ENCODE peak calls at places on chromosomes 3 and 15, in five cellular contexts. J is upper lobe of left lung, O is right lobe of liver, F is Peyer's patch, D is uterus. Z is an unnamed sample.

GRCh38 chr15:65952425-65953053 is 83.2 kb downstream of the RAB11A start:
- DNase-seq in J (no peak), O (no peak), F (no peak), D (no peak), Z (no peak)

GRCh38 chr15:79595995-79596622 is 164.0 kb downstream of the MINAR1 start:
- DNase-seq in J (peak; percentile 78), O (peak; percentile 64), F (no peak), D (no peak), Z (peak; percentile 79)

GRCh38 chr3:98680723-98681122 is 82.4 kb upstream of the ST3GAL6 start:
- DNase-seq in J (no peak), O (no peak), F (no peak), D (no peak), Z (no peak)

GRCh38 chr15:90114451-90114901 is 12.2 kb upstream of the IDH2 start:
- DNase-seq in J (no peak), O (no peak), F (no peak), D (no peak), Z (no peak)

GRCh38 chr3:186090884-186091283 is 18.0 kb downstream of the ETV5 start:
- DNase-seq in J (no peak), O (no peak), F (no peak), D (no peak), Z (no peak)

GRCh38 chr15:25687689-25688088 is 175.4 kb downstream of the ATP10A start:
- DNase-seq in J (no peak), O (no peak), F (no peak), D (no peak), Z (no peak)

GRCh38 chr3:47577583-47578118 is 1.0 kb downstream of the CSPG5 start:
- DNase-seq in J (no peak), O (peak; percentile 64), F (no peak), D (peak; percentile 19), Z (no peak)

GRCh38 chr3:127121221-127121647 is 71.7 kb upstream of the PRR23E start:
- DNase-seq in J (peak; percentile 7), O (no peak), F (no peak), D (no peak), Z (no peak)

GRCh38 chr3:124826703-124827102 is 60.5 kb downstream of the ITGB5 start:
- DNase-seq in J (no peak), O (no peak), F (no peak), D (no peak), Z (no peak)

GRCh38 chr3:9396301-9396631 is 1.1 kb upstream of the SETD5 start:
- DNase-seq in J (peak; percentile 96), O (no peak), F (peak; percentile 76), D (no peak), Z (peak; percentile 24)

GRCh38 chr3:134937256-134938023 is 142.4 kb downstream of the EPHB1 start:
- DNase-seq in J (no peak), O (no peak), F (no peak), D (no peak), Z (no peak)

GRCh38 chr15:75054172-75054897 is 30.9 kb downstream of the PPCDC start:
- DNase-seq in J (no peak), O (no peak), F (no peak), D (no peak), Z (no peak)

GRCh38 chr3:140363801-140364200 is 314.1 kb upstream of the TRIM42 start:
- DNase-seq in J (no peak), O (no peak), F (no peak), D (no peak), Z (no peak)

GRCh38 chr3:8113649-8114048 is 388.0 kb upstream of the LMCD1 start:
- DNase-seq in J (no peak), O (no peak), F (no peak), D (no peak), Z (no peak)

GRCh38 chr3:12463686-12464085 is 20.6 kb upstream of the TSEN2 start:
- DNase-seq in J (no peak), O (peak; percentile 87), F (no peak), D (no peak), Z (no peak)

GRCh38 chr3:29605845-29606244 is 325.0 kb downstream of the RBMS3 start:
- DNase-seq in J (no peak), O (no peak), F (no peak), D (no peak), Z (no peak)

GRCh38 chr3:142958707-142959106 is 4.8 kb downstream of the PAQR9 start:
- DNase-seq in J (no peak), O (no peak), F (no peak), D (no peak), Z (no peak)

GRCh38 chr15:96353931-96354730 is 23.6 kb downstream of the NR2F2 start:
- DNase-seq in J (no peak), O (peak; percentile 67), F (no peak), D (peak; percentile 83), Z (no peak)

GRCh38 chr3:58492385-58492970 is 582 bp downstream of the KCTD6 start:
- DNase-seq in J (no peak), O (no peak), F (peak; percentile 35), D (no peak), Z (no peak)

GRCh38 chr3:69143605-69144004 is 21.2 kb upstream of the LMOD3 start:
- DNase-seq in J (no peak), O (no peak), F (no peak), D (no peak), Z (no peak)

GRCh38 chr15:75149911-75150709 is 51.6 kb upstream of the C15orf39 start:
- DNase-seq in J (no peak), O (no peak), F (no peak), D (no peak), Z (no peak)

GRCh38 chr15:65055201-65055870 is 10.1 kb downstream of the SLC51B start:
- DNase-seq in J (no peak), O (peak; percentile 92), F (no peak), D (peak; percentile 52), Z (no peak)

GRCh38 chr3:14803101-14803980 is 15.4 kb upstream of the FGD5 start:
- DNase-seq in J (no peak), O (peak; percentile 83), F (no peak), D (no peak), Z (no peak)

GRCh38 chr3:196708467-196708866 is 3.6 kb downstream of the CEP19 start:
- DNase-seq in J (no peak), O (no peak), F (no peak), D (no peak), Z (no peak)

GRCh38 chr3:32817195-32817560 is 619 bp upstream of the TRIM71 start:
- DNase-seq in J (no peak), O (no peak), F (no peak), D (no peak), Z (no peak)

GRCh38 chr3:136250862-136251460 is 821 bp downstream of the PCCB start:
- DNase-seq in J (peak; percentile 82), O (peak; percentile 87), F (peak; percentile 69), D (peak; percentile 59), Z (peak; percentile 15)

GRCh38 chr3:58659051-58659675 is 7.4 kb downstream of the FAM3D start:
- DNase-seq in J (no peak), O (no peak), F (no peak), D (no peak), Z (no peak)

GRCh38 chr15:25713736-25714537 is 149.2 kb downstream of the ATP10A start:
- DNase-seq in J (no peak), O (no peak), F (no peak), D (no peak), Z (no peak)

GRCh38 chr3:196422976-196423781 is 9.0 kb downstream of the UBXN7 start:
- DNase-seq in J (no peak), O (no peak), F (no peak), D (peak; percentile 27), Z (no peak)

DNA sequence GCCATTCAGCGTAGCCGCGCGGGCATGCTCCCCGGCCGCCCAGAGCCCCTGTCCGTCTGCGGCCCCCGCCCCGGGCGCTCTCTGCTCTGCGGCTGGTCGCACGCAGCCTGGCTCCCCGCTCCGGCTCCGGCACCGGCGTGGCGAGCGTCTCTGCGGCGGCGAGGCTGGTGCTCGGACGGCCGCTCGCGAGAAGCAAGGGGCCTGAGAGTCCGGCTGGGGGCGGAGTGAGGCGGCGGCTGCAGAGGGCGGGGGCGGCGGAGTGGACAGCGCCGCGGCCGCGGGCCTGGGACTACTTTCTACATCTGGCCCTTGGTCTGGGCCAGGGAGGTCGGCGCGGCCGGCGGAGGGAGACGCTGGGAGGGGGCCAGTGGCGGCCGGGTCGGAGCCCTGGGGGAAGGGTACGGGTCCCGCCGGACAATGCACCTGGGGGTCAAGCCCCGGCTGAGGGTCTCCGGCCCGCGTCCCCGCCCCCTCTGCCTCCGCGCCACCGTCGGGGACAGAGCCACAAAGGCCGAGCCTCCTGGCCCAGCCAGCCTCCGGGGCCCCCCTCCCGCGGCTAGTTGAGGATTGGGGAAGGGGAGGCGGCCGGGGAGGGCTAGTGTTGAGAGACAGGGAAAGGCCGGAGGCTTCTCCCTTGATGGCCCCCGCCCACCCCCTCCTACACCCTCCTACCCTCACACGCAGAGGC is at the start of gene PRTG:
- DNase-seq in J (peak; percentile 81), O (peak; percentile 55), F (no peak), D (peak; percentile 79), Z (peak; percentile 41)
- TF ChIP-seq POLR2A in J (no peak), O (no peak), F (no peak), D (peak; percentile 42), Z (no peak)

GRCh38 chr3:52893723-52894122 is 3.6 kb downstream of the STIMATE start:
- DNase-seq in J (no peak), O (peak; percentile 86), F (no peak), D (no peak), Z (no peak)

GRCh38 chr3:52895416-52895815 is 1.9 kb downstream of the STIMATE start:
- DNase-seq in J (no peak), O (no peak), F (no peak), D (no peak), Z (no peak)

GRCh38 chr3:52896613-52897012 is 735 bp downstream of the STIMATE start:
- DNase-seq in J (peak; percentile 61), O (no peak), F (no peak), D (no peak), Z (no peak)

GRCh38 chr3:52894756-52895155 is 2.6 kb downstream of the STIMATE start:
- DNase-seq in J (no peak), O (no peak), F (no peak), D (no peak), Z (no peak)

GRCh38 chr3:52897130-52898109 is at the start of gene STIMATE:
- DNase-seq in J (peak; percentile 94), O (peak; percentile 93), F (peak; percentile 81), D (peak; percentile 86), Z (peak; percentile 95)
- TF ChIP-seq POLR2A in J (no peak), O (peak; percentile 73), F (peak; percentile 20), D (peak; percentile 79), Z (no peak)

GRCh38 chr3:101634591-101635196 is 42.2 kb downstream of the ZBTB11 start:
- DNase-seq in J (no peak), O (no peak), F (no peak), D (no peak), Z (no peak)
- TF ChIP-seq POLR2A in J (no peak), O (no peak), F (no peak), D (no peak), Z (no peak)

GRCh38 chr15:45450468-45450867 is 72.1 kb downstream of the SLC30A4 start:
- DNase-seq in J (no peak), O (no peak), F (no peak), D (no peak), Z (no peak)
- TF ChIP-seq POLR2A in J (no peak), O (no peak), F (no peak), D (no peak), Z (no peak)

Z was measured in GM12891.